ENCODE peak calls at places on chromosomes 3 and 15, in five cellular contexts. H is GM12864, P is choroid plexus epithelial cell, J is SK-N-SH, V is AG04450. U is an unnamed sample.

GRCh38 chr3:59775106-59775505 is 725.3 kb upstream of the CFAP20DC start:
- DNase-seq in V (no peak), H (no peak), J (no peak), P (peak), U (peak)

GRCh38 chr3:72345237-72345878 is 502.9 kb downstream of the SHQ1 start:
- DNase-seq in H (no peak), J (no peak), P (no peak), V (no peak), U (peak)

GRCh38 chr3:171811059-171811912 is 1.0 kb upstream of the PLD1 start:
- DNase-seq in J (peak), P (peak), V (peak), H (no peak), U (peak)

GRCh38 chr3:164521139-164521538 is 557.2 kb downstream of the SI start:
- DNase-seq in P (no peak), V (no peak), H (no peak), J (no peak), U (no peak)

GRCh38 chr15:95129589-95129988 is 898.2 kb downstream of the MCTP2 start:
- DNase-seq in H (no peak), J (no peak), P (peak), V (peak), U (peak)

GRCh38 chr15:27601239-27601942 is 497.7 kb downstream of the OCA2 start:
- DNase-seq in J (no peak), P (peak), H (no peak), V (no peak), U (no peak)

GRCh38 chr3:13416002-13416793 is 3.9 kb downstream of the NUP210 start:
- DNase-seq in J (no peak), H (no peak), V (no peak), P (no peak), U (no peak)

GRCh38 chr15:37764733-37765191 is 169.7 kb upstream of the TMCO5A start:
- DNase-seq in J (peak), V (peak), H (no peak), P (peak), U (peak)

GRCh38 chr3:17028363-17028762 is 143.6 kb downstream of the PLCL2 start:
- DNase-seq in H (no peak), J (no peak), P (no peak), V (no peak), U (no peak)

GRCh38 chr15:41780266-41780665 is 6.0 kb downstream of the MAPKBP1 start:
- DNase-seq in H (no peak), V (peak), J (no peak), P (no peak), U (no peak)

GRCh38 chr3:185318136-185318535 is 44.8 kb upstream of the MAP3K13 start:
- DNase-seq in P (peak), H (no peak), V (no peak), J (no peak), U (no peak)

GRCh38 chr3:26118165-26118564 is 328.3 kb downstream of the OXSM start:
- DNase-seq in J (no peak), P (peak), V (no peak), H (peak), U (no peak)

GRCh38 chr3:144636833-144637232 is 665.2 kb downstream of the DIPK2A start:
- DNase-seq in H (no peak), P (no peak), J (no peak), V (no peak), U (no peak)

GRCh38 chr3:39126532-39127071 is 19.1 kb downstream of the TTC21A start:
- DNase-seq in V (no peak), P (peak), H (no peak), J (peak), U (peak)

GRCh38 chr3:65402597-65402996 is 636.1 kb downstream of the MAGI1 start:
- DNase-seq in P (peak), V (peak), J (no peak), H (no peak), U (peak)

GRCh38 chr15:66115568-66116206 is 137.9 kb downstream of the MEGF11 start:
- DNase-seq in H (no peak), J (no peak), P (no peak), V (no peak), U (peak)

GRCh38 chr3:178295257-178295912 is 240.9 kb upstream of the KCNMB2 start:
- DNase-seq in P (no peak), H (no peak), V (no peak), J (peak), U (peak)

GRCh38 chr15:39594056-39594763 is 13.3 kb downstream of the THBS1 start:
- DNase-seq in V (no peak), H (no peak), P (no peak), J (no peak), U (peak)

GRCh38 chr15:90336705-90337141 is 15.4 kb upstream of the ZNF774 start:
- DNase-seq in J (no peak), P (peak), H (no peak), V (no peak), U (peak)

GRCh38 chr3:42056840-42057239 is 34.3 kb upstream of the TRAK1 start:
- DNase-seq in J (no peak), H (no peak), V (no peak), P (no peak), U (no peak)

GRCh38 chr15:40063563-40064011 is 24.6 kb upstream of the SRP14 start:
- DNase-seq in P (peak), H (no peak), V (no peak), J (no peak), U (peak)

GRCh38 chr3:89584398-89584797 is 477.0 kb downstream of the EPHA3 start:
- DNase-seq in J (no peak), P (peak), H (no peak), V (no peak), U (no peak)

GRCh38 chr15:101600024-101600423 is 52.2 kb downstream of the TM2D3 start:
- DNase-seq in P (no peak), H (no peak), V (no peak), J (no peak), U (no peak)

GRCh38 chr3:174529298-174529697 is 329.8 kb upstream of the NAALADL2 start:
- DNase-seq in H (no peak), P (no peak), J (no peak), V (no peak), U (no peak)
- TF ChIP-seq CTCF in H (no peak), P (no peak), J (no peak), V (no peak), U (no peak)

GRCh38 chr3:15305366-15305844 is 27.0 kb downstream of the SH3BP5 start:
- DNase-seq in H (no peak), J (peak), V (no peak), P (peak), U (no peak)
- TF ChIP-seq CTCF in H (peak), J (peak), V (peak), P (peak), U (peak)

GRCh38 chr15:60591491-60592385 is 112.8 kb upstream of the ICE2 start:
- DNase-seq in H (no peak), P (no peak), J (peak), V (no peak), U (no peak)
- TF ChIP-seq CTCF in H (no peak), P (no peak), J (no peak), V (no peak), U (no peak)

GRCh38 chr3:186653984-186654383 is 11.8 kb upstream of the HRG start:
- DNase-seq in H (no peak), P (no peak), V (no peak), J (peak), U (no peak)
- TF ChIP-seq CTCF in H (peak), P (peak), V (no peak), J (peak), U (no peak)

GRCh38 chr3:56347219-56347871 is 120.9 kb downstream of the ERC2 start:
- DNase-seq in H (no peak), P (no peak), V (no peak), J (peak), U (peak)
- TF ChIP-seq CTCF in H (peak), P (peak), V (no peak), J (peak), U (peak)

DNA sequence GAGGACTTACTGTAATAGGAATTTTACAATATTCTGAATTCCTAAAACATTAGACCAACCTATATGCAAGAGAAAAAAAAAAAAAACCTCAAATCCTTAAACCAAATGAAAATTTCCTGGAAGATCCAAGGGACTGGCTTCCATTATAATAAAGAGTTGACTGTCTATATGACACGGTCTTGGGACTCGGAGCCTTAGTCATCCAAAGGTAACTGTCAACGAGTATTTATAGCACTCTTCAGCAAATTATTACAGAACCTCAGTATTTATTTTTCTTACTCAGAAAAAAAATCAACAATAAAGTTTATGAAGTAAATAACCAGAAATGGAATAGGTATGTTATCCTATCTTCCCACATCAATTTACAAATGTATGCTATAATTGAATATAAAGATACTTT is 66.0 kb downstream of the TTBK2 start:
- DNase-seq in P (no peak), H (no peak), V (no peak), J (no peak), U (no peak)
- TF ChIP-seq CTCF in P (no peak), H (no peak), V (no peak), J (no peak), U (no peak)

U was measured in fibroblast of mammary gland.